ENCODE peak calls at places on chromosomes 1 and 21, in seven cellular contexts. I is IMR-90, D is upper lobe of right lung, U is psoas muscle, J is cardiac muscle cell, V is PC-3, S is breast epithelium. R is an unnamed sample.
A peak's percentile ranks its signal among the peaks of the same experiment; 100 is the strongest.

GRCh38 chr1:188140958-188141357 is 1312.2 kb downstream of the PLA2G4A start:
- DNase-seq in J (no peak), S (no peak), D (no peak), U (no peak), I (no peak), V (no peak), R (no peak)

GRCh38 chr21:46180778-46181391 is 3.4 kb downstream of the SPATC1L start:
- DNase-seq in U (no peak), J (no peak), D (no peak), I (no peak), V (no peak), S (peak; percentile 48), R (no peak)

GRCh38 chr1:152505083-152505482 is 5.5 kb upstream of the LCE5A start:
- DNase-seq in S (no peak), V (no peak), I (no peak), D (no peak), U (no peak), J (no peak), R (no peak)

GRCh38 chr21:36297938-36298572 is 21.9 kb upstream of the MORC3 start:
- DNase-seq in S (peak; percentile 59), U (no peak), D (peak; percentile 52), J (no peak), I (peak; percentile 15), V (peak; percentile 74), R (no peak)

GRCh38 chr1:59761440-59761839 is 53.3 kb upstream of the HOOK1 start:
- DNase-seq in J (no peak), U (no peak), V (no peak), I (peak; percentile 30), D (no peak), S (no peak), R (no peak)

GRCh38 chr1:842816-843215 is 80.9 kb upstream of the SAMD11 start:
- DNase-seq in U (no peak), I (no peak), V (no peak), D (no peak), S (no peak), J (no peak), R (no peak)

GRCh38 chr1:81664341-81664740 is 136.4 kb upstream of the ADGRL2 start:
- DNase-seq in V (no peak), S (no peak), U (no peak), D (no peak), J (peak; percentile 56), I (peak; percentile 55), R (no peak)

GRCh38 chr1:160125761-160126160 is 10.2 kb downstream of the ATP1A2 start:
- DNase-seq in S (no peak), U (no peak), D (peak; percentile 15), V (peak; percentile 89), J (peak; percentile 25), I (peak; percentile 52), R (no peak)

GRCh38 chr1:244276646-244277045 is 175.1 kb downstream of the ADSS2 start:
- DNase-seq in S (no peak), J (no peak), U (no peak), D (no peak), I (no peak), V (no peak), R (no peak)

GRCh38 chr1:82695443-82695842 is 894.7 kb downstream of the ADGRL2 start:
- DNase-seq in J (peak; percentile 39), U (no peak), S (no peak), D (no peak), I (no peak), V (no peak), R (no peak)

GRCh38 chr21:18204931-18205330 is 39.7 kb upstream of the CHODL start:
- DNase-seq in S (no peak), U (no peak), V (no peak), J (no peak), I (no peak), D (no peak), R (no peak)

GRCh38 chr1:226763741-226764264 is 24.7 kb upstream of the ITPKB start:
- DNase-seq in I (peak; percentile 96), V (peak; percentile 97), S (no peak), U (no peak), D (no peak), J (peak; percentile 79), R (peak; percentile 41)

GRCh38 chr1:26145041-26145959 is 13.6 kb upstream of the FAM110D start:
- DNase-seq in V (peak; percentile 90), S (peak; percentile 68), U (peak; percentile 76), I (peak; percentile 80), J (peak; percentile 87), D (peak; percentile 83), R (peak; percentile 66)

GRCh38 chr1:73623946-73624345 is 574.0 kb downstream of the LRRIQ3 start:
- DNase-seq in S (no peak), D (no peak), J (no peak), I (no peak), U (no peak), V (no peak), R (no peak)

GRCh38 chr21:33686386-33686785 is 44.1 kb downstream of the ITSN1 start:
- DNase-seq in D (no peak), V (no peak), J (no peak), S (no peak), U (no peak), I (no peak), R (no peak)

GRCh38 chr21:33685613-33686197 is 43.4 kb downstream of the ITSN1 start:
- DNase-seq in I (peak; percentile 66), V (peak; percentile 24), J (peak; percentile 52), S (no peak), U (no peak), D (no peak), R (no peak)

GRCh38 chr21:33684068-33684467 is 41.8 kb downstream of the ITSN1 start:
- DNase-seq in V (no peak), S (no peak), J (no peak), I (no peak), D (no peak), U (no peak), R (no peak)

GRCh38 chr21:33682992-33683627 is 40.8 kb downstream of the ITSN1 start:
- DNase-seq in J (peak; percentile 90), I (peak; percentile 88), D (no peak), V (peak; percentile 86), U (no peak), S (no peak), R (no peak)

GRCh38 chr21:33684923-33685560 is 42.7 kb downstream of the ITSN1 start:
- DNase-seq in V (no peak), J (peak; percentile 46), U (no peak), I (peak; percentile 50), D (no peak), S (no peak), R (peak; percentile 22)
- H3K4me1 ChIP-seq in V (peaks cover 25% of the 10 kb centered on the region), J (peaks cover 60% of the 10 kb centered on the region), U (peaks cover 46% of the 10 kb centered on the region), I (peaks cover 11% of the 10 kb centered on the region), D (peaks cover 36% of the 10 kb centered on the region), S (no peaks in the 10 kb centered on the region), R (peaks cover 3% of the 10 kb centered on the region)

DNA sequence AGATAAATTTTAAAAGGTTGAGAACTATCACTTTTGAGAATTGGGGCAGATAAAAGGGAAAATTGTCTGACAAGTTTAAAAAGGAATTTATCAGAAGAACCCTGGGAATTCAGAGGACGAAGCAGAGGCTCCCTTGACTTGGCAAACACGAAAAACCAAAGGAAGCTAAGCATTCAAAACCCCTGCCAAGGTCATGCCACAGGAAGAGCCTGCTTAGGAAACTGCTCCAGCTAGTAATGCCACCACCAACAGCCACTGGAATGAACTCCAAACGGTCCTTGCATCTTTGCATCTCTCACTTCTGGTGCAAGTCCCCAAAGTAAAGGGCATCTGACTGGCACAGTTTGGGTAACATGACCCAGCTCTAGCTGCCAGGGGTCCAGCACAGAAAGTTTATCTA is 7.2 kb downstream of the GPBP1L1 start:
- DNase-seq in D (no peak), S (no peak), U (no peak), V (peak; percentile 35), J (peak; percentile 55), I (peak; percentile 2), R (no peak)
- H3K4me1 ChIP-seq in D (peaks cover 87% of the 10 kb centered on the region), S (peaks cover 8% of the 10 kb centered on the region), U (peaks cover 81% of the 10 kb centered on the region), V (peaks cover 27% of the 10 kb centered on the region), J (peaks cover 45% of the 10 kb centered on the region), I (peaks cover 8% of the 10 kb centered on the region), R (peaks cover 2% of the 10 kb centered on the region)

GRCh38 chr1:165187020-165187628 is 169.4 kb downstream of the LMX1A start:
- DNase-seq in U (no peak), I (no peak), V (no peak), S (no peak), D (no peak), J (no peak), R (no peak)
- H3K4me1 ChIP-seq in U (no peaks in the 10 kb centered on the region), I (no peaks in the 10 kb centered on the region), V (no peaks in the 10 kb centered on the region), S (no peaks in the 10 kb centered on the region), D (no peaks in the 10 kb centered on the region), J (no peaks in the 10 kb centered on the region), R (no peaks in the 10 kb centered on the region)

DNA sequence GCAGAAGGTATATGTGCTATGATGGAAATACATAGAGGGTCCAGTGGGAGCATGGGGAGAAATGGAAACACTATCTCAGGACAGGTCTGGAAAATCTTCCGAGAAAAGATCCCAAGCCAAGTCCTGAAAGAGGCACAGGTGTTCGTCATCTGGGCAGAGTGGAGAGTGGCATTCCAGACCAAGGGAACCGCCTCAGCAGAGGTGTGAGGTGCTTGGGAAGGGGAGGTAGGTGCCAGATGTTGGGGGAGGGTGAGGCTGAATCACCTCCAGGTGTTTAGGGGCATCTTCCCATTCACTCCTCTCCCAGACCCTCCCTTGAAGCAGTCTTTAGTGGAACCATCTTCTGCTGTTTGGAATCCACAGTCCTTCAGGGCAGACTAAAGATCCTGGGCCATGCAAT is 23.5 kb upstream of the LRRN2 start:
- DNase-seq in D (no peak), S (no peak), V (no peak), I (no peak), J (no peak), U (no peak), R (no peak)
- H3K4me1 ChIP-seq in D (peaks cover 7% of the 10 kb centered on the region), S (no peaks in the 10 kb centered on the region), V (peaks cover 14% of the 10 kb centered on the region), I (no peaks in the 10 kb centered on the region), J (peaks cover 8% of the 10 kb centered on the region), U (no peaks in the 10 kb centered on the region), R (peaks cover 26% of the 10 kb centered on the region)

GRCh38 chr1:36824390-36824861 is 209.9 kb downstream of the GRIK3 start:
- DNase-seq in U (no peak), V (no peak), S (no peak), J (peak; percentile 43), D (no peak), I (no peak), R (no peak)

GRCh38 chr1:36821386-36821785 is 212.9 kb downstream of the GRIK3 start:
- DNase-seq in S (no peak), V (no peak), D (no peak), J (no peak), I (no peak), U (no peak), R (no peak)

GRCh38 chr1:36825226-36825625 is 209.1 kb downstream of the GRIK3 start:
- DNase-seq in V (no peak), J (no peak), S (no peak), U (no peak), I (no peak), D (no peak), R (no peak)

GRCh38 chr1:36818771-36819170 is 215.5 kb downstream of the GRIK3 start:
- DNase-seq in V (no peak), D (no peak), S (no peak), J (no peak), U (no peak), I (no peak), R (no peak)

GRCh38 chr1:36822648-36823047 is 211.7 kb downstream of the GRIK3 start:
- DNase-seq in I (no peak), S (no peak), U (no peak), D (no peak), J (no peak), V (no peak), R (no peak)
- H3K4me1 ChIP-seq in I (no peaks in the 10 kb centered on the region), S (no peaks in the 10 kb centered on the region), U (no peaks in the 10 kb centered on the region), D (no peaks in the 10 kb centered on the region), J (no peaks in the 10 kb centered on the region), V (no peaks in the 10 kb centered on the region), R (peaks cover 10% of the 10 kb centered on the region)

GRCh38 chr1:156104065-156104810 is 10.3 kb upstream of the LMNA start:
- DNase-seq in S (peak; percentile 92), V (peak; percentile 62), J (peak; percentile 92), D (peak; percentile 85), U (peak; percentile 63), I (peak; percentile 80), R (no peak)
- H3K4me1 ChIP-seq in S (peaks cover 39% of the 10 kb centered on the region), V (peaks cover 75% of the 10 kb centered on the region), J (peaks cover 45% of the 10 kb centered on the region), D (peaks cover 48% of the 10 kb centered on the region), U (peaks cover 54% of the 10 kb centered on the region), I (peaks cover 50% of the 10 kb centered on the region), R (peaks cover 21% of the 10 kb centered on the region)